ENCODE peak calls at places on chromosomes 4 and X, in nine cellular contexts. O, J, Z, U, N, M, W, F and B are unnamed samples.

GRCh38 chrX:71052721-71053120 is 15.4 kb downstream of the SNX12 start:
- DNase-seq in O (no peak), J (no peak), Z (no peak), U (no peak), N (no peak), M (no peak), W (no peak), F (no peak), B (no peak)

GRCh38 chr4:100875296-100876040 is 357.6 kb upstream of the EMCN start:
- DNase-seq in O (peak), J (peak), Z (no peak), U (no peak), N (no peak), M (no peak), W (no peak), F (no peak), B (no peak)

GRCh38 chr4:185224597-185224996 is 15.2 kb downstream of the SNX25 start:
- DNase-seq in O (no peak), J (no peak), Z (no peak), U (no peak), N (no peak), M (no peak), W (no peak), F (no peak), B (no peak)

GRCh38 chr4:183738081-183738673 is 79.1 kb downstream of the TRAPPC11 start:
- DNase-seq in O (no peak), J (no peak), Z (no peak), U (no peak), N (no peak), M (no peak), W (no peak), F (no peak), B (no peak)

GRCh38 chrX:49249071-49249470 is 13.8 kb downstream of the CCDC22 start:
- DNase-seq in O (no peak), J (no peak), Z (no peak), U (no peak), N (no peak), M (no peak), W (no peak), F (no peak), B (no peak)

GRCh38 chrX:8748855-8749254 is 16.9 kb upstream of the ANOS1 start:
- DNase-seq in O (peak), J (peak), Z (peak), U (no peak), N (no peak), M (no peak), W (no peak), F (no peak), B (no peak)

GRCh38 chr4:103137446-103137827 is 37.8 kb upstream of the BDH2 start:
- DNase-seq in O (no peak), J (peak), Z (no peak), U (no peak), N (no peak), M (peak), W (no peak), F (no peak), B (no peak)

GRCh38 chr4:7419961-7420660 is 14.6 kb downstream of the PSAPL1 start:
- DNase-seq in O (no peak), J (no peak), Z (peak), U (no peak), N (no peak), M (no peak), W (peak), F (no peak), B (no peak)

GRCh38 chrX:109374276-109374960 is 107.5 kb downstream of the GUCY2F start:
- DNase-seq in O (no peak), J (no peak), Z (no peak), U (no peak), N (no peak), M (no peak), W (no peak), F (no peak), B (no peak)

GRCh38 chrX:2707334-2707760 is 16.3 kb downstream of the CD99 start:
- DNase-seq in O (peak), J (peak), Z (peak), U (peak), N (peak), M (peak), W (peak), F (peak), B (no peak)

GRCh38 chr4:95122001-95122400 is 364.2 kb downstream of the BMPR1B start:
- DNase-seq in O (no peak), J (no peak), Z (no peak), U (no peak), N (no peak), M (no peak), W (peak), F (no peak), B (no peak)

GRCh38 chr4:7828926-7829325 is 110.7 kb downstream of the AFAP1 start:
- DNase-seq in O (no peak), J (peak), Z (no peak), U (no peak), N (no peak), M (peak), W (no peak), F (no peak), B (no peak)

GRCh38 chr4:4694296-4694772 is 152.5 kb upstream of the STX18 start:
- DNase-seq in O (peak), J (peak), Z (peak), U (peak), N (no peak), M (peak), W (peak), F (peak), B (peak)

GRCh38 chr4:35151816-35152572 is 1092.3 kb downstream of the ARAP2 start:
- DNase-seq in O (peak), J (no peak), Z (no peak), U (no peak), N (no peak), M (no peak), W (peak), F (no peak), B (no peak)

GRCh38 chrX:8413279-8413678 is 51.4 kb upstream of the VCX3B start:
- DNase-seq in O (no peak), J (no peak), Z (no peak), U (no peak), N (no peak), M (no peak), W (no peak), F (no peak), B (no peak)

GRCh38 chr4:15149842-15150592 is 147.7 kb downstream of the CPEB2 start:
- DNase-seq in O (peak), J (peak), Z (peak), U (peak), N (peak), M (peak), W (peak), F (peak), B (peak)

GRCh38 chr4:38857354-38858096 is 908 bp upstream of the TLR6 start:
- DNase-seq in O (peak), J (peak), Z (no peak), U (peak), N (no peak), M (peak), W (peak), F (no peak), B (no peak)

GRCh38 chrX:10110984-10111363 is 45.8 kb upstream of the CLCN4 start:
- DNase-seq in O (no peak), J (peak), Z (no peak), U (no peak), N (no peak), M (no peak), W (peak), F (no peak), B (no peak)

GRCh38 chr4:726816-727215 is 21.2 kb downstream of the PCGF3 start:
- DNase-seq in O (no peak), J (no peak), Z (peak), U (no peak), N (no peak), M (no peak), W (no peak), F (peak), B (no peak)

GRCh38 chrX:17007134-17007768 is 60.8 kb downstream of the REPS2 start:
- DNase-seq in O (peak), J (no peak), Z (peak), U (no peak), N (no peak), M (peak), W (no peak), F (no peak), B (no peak)